ENCODE peak calls at places on chromosomes 7 and 10, in nine cellular contexts. One of them, this sample, is unnamed.
A peak's percentile ranks its signal among the peaks of the same experiment; 100 is the strongest.

GRCh38 chr7:38731195-38731594 is 100.0 kb upstream of the AMPH start:
- DNase-seq in body of pancreas: no peak
- DNase-seq in GM10248: no peak
- DNase-seq in Calu3: no peak
- DNase-seq in naive B cell: no peak
- DNase-seq in psoas muscle: no peak
- DNase-seq in activated CD8-positive, alpha-beta T cell treated with anti-CD3 and anti-CD28 coated beads for 36 hours: no peak
- DNase-seq in HS-5: no peak
- DNase-seq in stimulated activated CD4-positive, alpha-beta T cell treated with anti-CD3 and anti-CD28 coated beads, Interleukin-4, amount 100 ng/mL, for 1 hour: no peak
- DNase-seq in this sample: no peak

GRCh38 chr10:80199828-80200227 is 5.5 kb downstream of the ANXA11 start:
- DNase-seq in body of pancreas: no peak
- DNase-seq in GM10248: no peak
- DNase-seq in Calu3: peak; percentile 70
- DNase-seq in naive B cell: no peak
- DNase-seq in psoas muscle: peak; percentile 49
- DNase-seq in activated CD8-positive, alpha-beta T cell treated with anti-CD3 and anti-CD28 coated beads for 36 hours: no peak
- DNase-seq in HS-5: no peak
- DNase-seq in stimulated activated CD4-positive, alpha-beta T cell treated with anti-CD3 and anti-CD28 coated beads, Interleukin-4, amount 100 ng/mL, for 1 hour: no peak
- DNase-seq in this sample: peak; percentile 41

GRCh38 chr10:130218936-130219335 is 82.7 kb downstream of the GLRX3 start:
- DNase-seq in body of pancreas: no peak
- DNase-seq in GM10248: no peak
- DNase-seq in Calu3: no peak
- DNase-seq in naive B cell: no peak
- DNase-seq in psoas muscle: no peak
- DNase-seq in activated CD8-positive, alpha-beta T cell treated with anti-CD3 and anti-CD28 coated beads for 36 hours: no peak
- DNase-seq in HS-5: no peak
- DNase-seq in stimulated activated CD4-positive, alpha-beta T cell treated with anti-CD3 and anti-CD28 coated beads, Interleukin-4, amount 100 ng/mL, for 1 hour: no peak
- DNase-seq in this sample: no peak

GRCh38 chr10:102632394-102633062 is 11.8 kb upstream of the TRIM8 start:
- DNase-seq in body of pancreas: no peak
- DNase-seq in GM10248: no peak
- DNase-seq in Calu3: no peak
- DNase-seq in naive B cell: no peak
- DNase-seq in psoas muscle: peak; percentile 30
- DNase-seq in activated CD8-positive, alpha-beta T cell treated with anti-CD3 and anti-CD28 coated beads for 36 hours: peak; percentile 57
- DNase-seq in HS-5: no peak
- DNase-seq in stimulated activated CD4-positive, alpha-beta T cell treated with anti-CD3 and anti-CD28 coated beads, Interleukin-4, amount 100 ng/mL, for 1 hour: no peak
- DNase-seq in this sample: peak; percentile 76

GRCh38 chr10:72034040-72034499 is 54.3 kb downstream of the SPOCK2 start:
- DNase-seq in body of pancreas: no peak
- DNase-seq in GM10248: no peak
- DNase-seq in Calu3: peak; percentile 9
- DNase-seq in naive B cell: no peak
- DNase-seq in psoas muscle: no peak
- DNase-seq in activated CD8-positive, alpha-beta T cell treated with anti-CD3 and anti-CD28 coated beads for 36 hours: no peak
- DNase-seq in HS-5: no peak
- DNase-seq in stimulated activated CD4-positive, alpha-beta T cell treated with anti-CD3 and anti-CD28 coated beads, Interleukin-4, amount 100 ng/mL, for 1 hour: no peak
- DNase-seq in this sample: no peak

GRCh38 chr7:118214051-118214832 is 10.3 kb upstream of the ANKRD7 start:
- DNase-seq in body of pancreas: peak; percentile 72
- DNase-seq in GM10248: peak; percentile 89
- DNase-seq in Calu3: peak; percentile 40
- DNase-seq in naive B cell: peak; percentile 63
- DNase-seq in psoas muscle: peak; percentile 74
- DNase-seq in activated CD8-positive, alpha-beta T cell treated with anti-CD3 and anti-CD28 coated beads for 36 hours: peak; percentile 89
- DNase-seq in HS-5: no peak
- DNase-seq in stimulated activated CD4-positive, alpha-beta T cell treated with anti-CD3 and anti-CD28 coated beads, Interleukin-4, amount 100 ng/mL, for 1 hour: peak; percentile 73
- DNase-seq in this sample: peak; percentile 54

GRCh38 chr10:55550241-55550640 is 749.2 kb upstream of the PCDH15 start:
- DNase-seq in body of pancreas: no peak
- DNase-seq in GM10248: no peak
- DNase-seq in Calu3: peak; percentile 5
- DNase-seq in naive B cell: no peak
- DNase-seq in psoas muscle: no peak
- DNase-seq in activated CD8-positive, alpha-beta T cell treated with anti-CD3 and anti-CD28 coated beads for 36 hours: no peak
- DNase-seq in HS-5: peak; percentile 18
- DNase-seq in stimulated activated CD4-positive, alpha-beta T cell treated with anti-CD3 and anti-CD28 coated beads, Interleukin-4, amount 100 ng/mL, for 1 hour: no peak
- DNase-seq in this sample: no peak

GRCh38 chr7:148652773-148653172 is 45.9 kb upstream of the CUL1 start:
- DNase-seq in body of pancreas: no peak
- DNase-seq in GM10248: no peak
- DNase-seq in Calu3: no peak
- DNase-seq in naive B cell: no peak
- DNase-seq in psoas muscle: no peak
- DNase-seq in activated CD8-positive, alpha-beta T cell treated with anti-CD3 and anti-CD28 coated beads for 36 hours: no peak
- DNase-seq in HS-5: no peak
- DNase-seq in stimulated activated CD4-positive, alpha-beta T cell treated with anti-CD3 and anti-CD28 coated beads, Interleukin-4, amount 100 ng/mL, for 1 hour: no peak
- DNase-seq in this sample: no peak

GRCh38 chr7:17939111-17939669 is 1.1 kb downstream of the SNX13 start:
- DNase-seq in body of pancreas: no peak
- DNase-seq in GM10248: peak; percentile 14
- DNase-seq in Calu3: no peak
- DNase-seq in naive B cell: peak; percentile 46
- DNase-seq in psoas muscle: no peak
- DNase-seq in activated CD8-positive, alpha-beta T cell treated with anti-CD3 and anti-CD28 coated beads for 36 hours: no peak
- DNase-seq in HS-5: peak; percentile 42
- DNase-seq in stimulated activated CD4-positive, alpha-beta T cell treated with anti-CD3 and anti-CD28 coated beads, Interleukin-4, amount 100 ng/mL, for 1 hour: no peak
- DNase-seq in this sample: no peak

GRCh38 chr7:44759246-44759645 is 10.6 kb downstream of the ZMIZ2 start:
- DNase-seq in body of pancreas: no peak
- DNase-seq in GM10248: no peak
- DNase-seq in Calu3: no peak
- DNase-seq in naive B cell: no peak
- DNase-seq in psoas muscle: no peak
- DNase-seq in activated CD8-positive, alpha-beta T cell treated with anti-CD3 and anti-CD28 coated beads for 36 hours: no peak
- DNase-seq in HS-5: no peak
- DNase-seq in stimulated activated CD4-positive, alpha-beta T cell treated with anti-CD3 and anti-CD28 coated beads, Interleukin-4, amount 100 ng/mL, for 1 hour: no peak
- DNase-seq in this sample: no peak

GRCh38 chr7:130961128-130961601 is 227.2 kb upstream of the KLF14 start:
- DNase-seq in body of pancreas: no peak
- DNase-seq in GM10248: peak; percentile 73
- DNase-seq in Calu3: no peak
- DNase-seq in naive B cell: peak; percentile 23
- DNase-seq in psoas muscle: no peak
- DNase-seq in activated CD8-positive, alpha-beta T cell treated with anti-CD3 and anti-CD28 coated beads for 36 hours: peak; percentile 91
- DNase-seq in HS-5: peak; percentile 71
- DNase-seq in stimulated activated CD4-positive, alpha-beta T cell treated with anti-CD3 and anti-CD28 coated beads, Interleukin-4, amount 100 ng/mL, for 1 hour: peak; percentile 71
- DNase-seq in this sample: no peak

GRCh38 chr7:22653981-22654380 is 73.0 kb upstream of the IL6 start:
- DNase-seq in body of pancreas: no peak
- DNase-seq in GM10248: no peak
- DNase-seq in Calu3: no peak
- DNase-seq in naive B cell: no peak
- DNase-seq in psoas muscle: no peak
- DNase-seq in activated CD8-positive, alpha-beta T cell treated with anti-CD3 and anti-CD28 coated beads for 36 hours: no peak
- DNase-seq in HS-5: no peak
- DNase-seq in stimulated activated CD4-positive, alpha-beta T cell treated with anti-CD3 and anti-CD28 coated beads, Interleukin-4, amount 100 ng/mL, for 1 hour: no peak
- DNase-seq in this sample: no peak

GRCh38 chr7:42745357-42746022 is 166.4 kb downstream of the C7orf25 start:
- DNase-seq in body of pancreas: peak; percentile 23
- DNase-seq in GM10248: no peak
- DNase-seq in Calu3: peak; percentile 43
- DNase-seq in naive B cell: no peak
- DNase-seq in psoas muscle: peak; percentile 39
- DNase-seq in activated CD8-positive, alpha-beta T cell treated with anti-CD3 and anti-CD28 coated beads for 36 hours: peak; percentile 69
- DNase-seq in HS-5: no peak
- DNase-seq in stimulated activated CD4-positive, alpha-beta T cell treated with anti-CD3 and anti-CD28 coated beads, Interleukin-4, amount 100 ng/mL, for 1 hour: peak; percentile 39
- DNase-seq in this sample: peak; percentile 31

GRCh38 chr10:16392661-16393060 is 44.1 kb upstream of the PTER start:
- DNase-seq in body of pancreas: no peak
- DNase-seq in GM10248: no peak
- DNase-seq in Calu3: no peak
- DNase-seq in naive B cell: no peak
- DNase-seq in psoas muscle: no peak
- DNase-seq in activated CD8-positive, alpha-beta T cell treated with anti-CD3 and anti-CD28 coated beads for 36 hours: no peak
- DNase-seq in HS-5: no peak
- DNase-seq in stimulated activated CD4-positive, alpha-beta T cell treated with anti-CD3 and anti-CD28 coated beads, Interleukin-4, amount 100 ng/mL, for 1 hour: no peak
- DNase-seq in this sample: no peak

GRCh38 chr10:17226891-17227303 is 1.1 kb upstream of the VIM start:
- DNase-seq in body of pancreas: no peak
- DNase-seq in GM10248: no peak
- DNase-seq in Calu3: no peak
- DNase-seq in naive B cell: no peak
- DNase-seq in psoas muscle: no peak
- DNase-seq in activated CD8-positive, alpha-beta T cell treated with anti-CD3 and anti-CD28 coated beads for 36 hours: no peak
- DNase-seq in HS-5: no peak
- DNase-seq in stimulated activated CD4-positive, alpha-beta T cell treated with anti-CD3 and anti-CD28 coated beads, Interleukin-4, amount 100 ng/mL, for 1 hour: no peak
- DNase-seq in this sample: peak; percentile 49

GRCh38 chr7:64307254-64308018 is 6.3 kb upstream of the ZNF736 start:
- DNase-seq in body of pancreas: peak; percentile 92
- DNase-seq in GM10248: peak; percentile 80
- DNase-seq in Calu3: peak; percentile 62
- DNase-seq in naive B cell: peak; percentile 93
- DNase-seq in psoas muscle: peak; percentile 88
- DNase-seq in activated CD8-positive, alpha-beta T cell treated with anti-CD3 and anti-CD28 coated beads for 36 hours: peak; percentile 97
- DNase-seq in HS-5: no peak
- DNase-seq in stimulated activated CD4-positive, alpha-beta T cell treated with anti-CD3 and anti-CD28 coated beads, Interleukin-4, amount 100 ng/mL, for 1 hour: peak; percentile 92
- DNase-seq in this sample: peak; percentile 78

GRCh38 chr7:41346878-41347277 is 356.0 kb downstream of the INHBA start:
- DNase-seq in body of pancreas: no peak
- DNase-seq in GM10248: no peak
- DNase-seq in Calu3: no peak
- DNase-seq in naive B cell: no peak
- DNase-seq in psoas muscle: no peak
- DNase-seq in activated CD8-positive, alpha-beta T cell treated with anti-CD3 and anti-CD28 coated beads for 36 hours: no peak
- DNase-seq in HS-5: no peak
- DNase-seq in stimulated activated CD4-positive, alpha-beta T cell treated with anti-CD3 and anti-CD28 coated beads, Interleukin-4, amount 100 ng/mL, for 1 hour: no peak
- DNase-seq in this sample: no peak

GRCh38 chr7:105538349-105538748 is 6.3 kb downstream of the RINT1 start:
- DNase-seq in body of pancreas: no peak
- DNase-seq in GM10248: no peak
- DNase-seq in Calu3: no peak
- DNase-seq in naive B cell: no peak
- DNase-seq in psoas muscle: no peak
- DNase-seq in activated CD8-positive, alpha-beta T cell treated with anti-CD3 and anti-CD28 coated beads for 36 hours: no peak
- DNase-seq in HS-5: no peak
- DNase-seq in stimulated activated CD4-positive, alpha-beta T cell treated with anti-CD3 and anti-CD28 coated beads, Interleukin-4, amount 100 ng/mL, for 1 hour: no peak
- DNase-seq in this sample: no peak

GRCh38 chr10:29689001-29689400 is 54.2 kb upstream of the SVIL start:
- DNase-seq in body of pancreas: no peak
- DNase-seq in GM10248: no peak
- DNase-seq in Calu3: no peak
- DNase-seq in naive B cell: no peak
- DNase-seq in psoas muscle: no peak
- DNase-seq in activated CD8-positive, alpha-beta T cell treated with anti-CD3 and anti-CD28 coated beads for 36 hours: peak; percentile 26
- DNase-seq in HS-5: no peak
- DNase-seq in stimulated activated CD4-positive, alpha-beta T cell treated with anti-CD3 and anti-CD28 coated beads, Interleukin-4, amount 100 ng/mL, for 1 hour: no peak
- DNase-seq in this sample: no peak

GRCh38 chr10:127216786-127217185 is 20.4 kb upstream of the INSYN2A start:
- DNase-seq in body of pancreas: no peak
- DNase-seq in GM10248: no peak
- DNase-seq in Calu3: no peak
- DNase-seq in naive B cell: no peak
- DNase-seq in psoas muscle: no peak
- DNase-seq in activated CD8-positive, alpha-beta T cell treated with anti-CD3 and anti-CD28 coated beads for 36 hours: no peak
- DNase-seq in HS-5: no peak
- DNase-seq in stimulated activated CD4-positive, alpha-beta T cell treated with anti-CD3 and anti-CD28 coated beads, Interleukin-4, amount 100 ng/mL, for 1 hour: no peak
- DNase-seq in this sample: no peak

GRCh38 chr10:125124907-125125306 is 35.5 kb downstream of the CTBP2 start:
- DNase-seq in body of pancreas: no peak
- DNase-seq in GM10248: no peak
- DNase-seq in Calu3: no peak
- DNase-seq in naive B cell: no peak
- DNase-seq in psoas muscle: no peak
- DNase-seq in activated CD8-positive, alpha-beta T cell treated with anti-CD3 and anti-CD28 coated beads for 36 hours: no peak
- DNase-seq in HS-5: no peak
- DNase-seq in stimulated activated CD4-positive, alpha-beta T cell treated with anti-CD3 and anti-CD28 coated beads, Interleukin-4, amount 100 ng/mL, for 1 hour: no peak
- DNase-seq in this sample: no peak

GRCh38 chr7:151631149-151631967 is 111.7 kb upstream of the RHEB start:
- DNase-seq in body of pancreas: no peak
- DNase-seq in GM10248: no peak
- DNase-seq in Calu3: no peak
- DNase-seq in naive B cell: no peak
- DNase-seq in psoas muscle: no peak
- DNase-seq in activated CD8-positive, alpha-beta T cell treated with anti-CD3 and anti-CD28 coated beads for 36 hours: peak; percentile 52
- DNase-seq in HS-5: no peak
- DNase-seq in stimulated activated CD4-positive, alpha-beta T cell treated with anti-CD3 and anti-CD28 coated beads, Interleukin-4, amount 100 ng/mL, for 1 hour: no peak
- DNase-seq in this sample: no peak

GRCh38 chr7:28536259-28536658 is 123.9 kb downstream of the CREB5 start:
- DNase-seq in body of pancreas: no peak
- DNase-seq in GM10248: no peak
- DNase-seq in Calu3: peak; percentile 41
- DNase-seq in naive B cell: no peak
- DNase-seq in psoas muscle: peak; percentile 17
- DNase-seq in activated CD8-positive, alpha-beta T cell treated with anti-CD3 and anti-CD28 coated beads for 36 hours: no peak
- DNase-seq in HS-5: peak; percentile 10
- DNase-seq in stimulated activated CD4-positive, alpha-beta T cell treated with anti-CD3 and anti-CD28 coated beads, Interleukin-4, amount 100 ng/mL, for 1 hour: no peak
- DNase-seq in this sample: peak; percentile 34

GRCh38 chr10:131585761-131586160 is 274.2 kb upstream of the TCERG1L start:
- DNase-seq in body of pancreas: no peak
- DNase-seq in GM10248: no peak
- DNase-seq in Calu3: no peak
- DNase-seq in naive B cell: no peak
- DNase-seq in psoas muscle: no peak
- DNase-seq in activated CD8-positive, alpha-beta T cell treated with anti-CD3 and anti-CD28 coated beads for 36 hours: no peak
- DNase-seq in HS-5: no peak
- DNase-seq in stimulated activated CD4-positive, alpha-beta T cell treated with anti-CD3 and anti-CD28 coated beads, Interleukin-4, amount 100 ng/mL, for 1 hour: no peak
- DNase-seq in this sample: no peak

GRCh38 chr10:110413903-110414562 is 83.7 kb upstream of the DUSP5 start:
- DNase-seq in body of pancreas: no peak
- DNase-seq in GM10248: no peak
- DNase-seq in Calu3: no peak
- DNase-seq in naive B cell: no peak
- DNase-seq in psoas muscle: no peak
- DNase-seq in activated CD8-positive, alpha-beta T cell treated with anti-CD3 and anti-CD28 coated beads for 36 hours: no peak
- DNase-seq in HS-5: no peak
- DNase-seq in stimulated activated CD4-positive, alpha-beta T cell treated with anti-CD3 and anti-CD28 coated beads, Interleukin-4, amount 100 ng/mL, for 1 hour: no peak
- DNase-seq in this sample: no peak

GRCh38 chr10:34494012-34494411 is 321.1 kb downstream of the PARD3 start:
- DNase-seq in body of pancreas: no peak
- DNase-seq in GM10248: no peak
- DNase-seq in Calu3: no peak
- DNase-seq in naive B cell: no peak
- DNase-seq in psoas muscle: no peak
- DNase-seq in activated CD8-positive, alpha-beta T cell treated with anti-CD3 and anti-CD28 coated beads for 36 hours: no peak
- DNase-seq in HS-5: no peak
- DNase-seq in stimulated activated CD4-positive, alpha-beta T cell treated with anti-CD3 and anti-CD28 coated beads, Interleukin-4, amount 100 ng/mL, for 1 hour: no peak
- DNase-seq in this sample: no peak

GRCh38 chr7:5824297-5824610 is 42.8 kb upstream of the RNF216 start:
- DNase-seq in body of pancreas: no peak
- DNase-seq in GM10248: peak; percentile 15
- DNase-seq in Calu3: no peak
- DNase-seq in naive B cell: no peak
- DNase-seq in psoas muscle: no peak
- DNase-seq in activated CD8-positive, alpha-beta T cell treated with anti-CD3 and anti-CD28 coated beads for 36 hours: peak; percentile 75
- DNase-seq in HS-5: no peak
- DNase-seq in stimulated activated CD4-positive, alpha-beta T cell treated with anti-CD3 and anti-CD28 coated beads, Interleukin-4, amount 100 ng/mL, for 1 hour: peak; percentile 52
- DNase-seq in this sample: no peak

GRCh38 chr7:135512135-135512887 is 2.4 kb upstream of the CNOT4 start:
- DNase-seq in body of pancreas: no peak
- DNase-seq in GM10248: peak; percentile 62
- DNase-seq in Calu3: peak; percentile 51
- DNase-seq in naive B cell: peak; percentile 63
- DNase-seq in psoas muscle: no peak
- DNase-seq in activated CD8-positive, alpha-beta T cell treated with anti-CD3 and anti-CD28 coated beads for 36 hours: peak; percentile 34
- DNase-seq in HS-5: no peak
- DNase-seq in stimulated activated CD4-positive, alpha-beta T cell treated with anti-CD3 and anti-CD28 coated beads, Interleukin-4, amount 100 ng/mL, for 1 hour: no peak
- DNase-seq in this sample: no peak

GRCh38 chr7:132392713-132393112 is 183.6 kb downstream of the PLXNA4 start:
- DNase-seq in body of pancreas: no peak
- DNase-seq in GM10248: no peak
- DNase-seq in Calu3: no peak
- DNase-seq in naive B cell: no peak
- DNase-seq in psoas muscle: no peak
- DNase-seq in activated CD8-positive, alpha-beta T cell treated with anti-CD3 and anti-CD28 coated beads for 36 hours: no peak
- DNase-seq in HS-5: no peak
- DNase-seq in stimulated activated CD4-positive, alpha-beta T cell treated with anti-CD3 and anti-CD28 coated beads, Interleukin-4, amount 100 ng/mL, for 1 hour: no peak
- DNase-seq in this sample: no peak

GRCh38 chr10:48454302-48455054 is 148.0 kb downstream of the MAPK8 start:
- DNase-seq in body of pancreas: no peak
- DNase-seq in GM10248: no peak
- DNase-seq in Calu3: no peak
- DNase-seq in naive B cell: no peak
- DNase-seq in psoas muscle: no peak
- DNase-seq in activated CD8-positive, alpha-beta T cell treated with anti-CD3 and anti-CD28 coated beads for 36 hours: no peak
- DNase-seq in HS-5: no peak
- DNase-seq in stimulated activated CD4-positive, alpha-beta T cell treated with anti-CD3 and anti-CD28 coated beads, Interleukin-4, amount 100 ng/mL, for 1 hour: no peak
- DNase-seq in this sample: no peak

GRCh38 chr10:126245501-126245900 is 142.8 kb downstream of the ADAM12 start:
- DNase-seq in body of pancreas: no peak
- DNase-seq in GM10248: no peak
- DNase-seq in Calu3: no peak
- DNase-seq in naive B cell: no peak
- DNase-seq in psoas muscle: no peak
- DNase-seq in activated CD8-positive, alpha-beta T cell treated with anti-CD3 and anti-CD28 coated beads for 36 hours: no peak
- DNase-seq in HS-5: no peak
- DNase-seq in stimulated activated CD4-positive, alpha-beta T cell treated with anti-CD3 and anti-CD28 coated beads, Interleukin-4, amount 100 ng/mL, for 1 hour: no peak
- DNase-seq in this sample: no peak

This sample was measured in ovary.